ENCODE peak calls at places on chromosomes 2 and 18, in five cellular contexts. W is NB4; L is hepatic stellate cell; R is stimulated activated CD8-positive, alpha-beta memory T cell treated with anti-CD3 and anti-CD28 coated beads, Interleukin-15, amount 100 ng/mL, for 1 hour; X is A172. T is an unnamed sample.

GRCh38 chr18:21550510-21550970 is 50.0 kb downstream of the ESCO1 start:
- DNase-seq in W (no peak), L (no peak), R (no peak), X (no peak), T (no peak)

GRCh38 chr2:127007652-127008051 is 99.3 kb downstream of the BIN1 start:
- DNase-seq in W (no peak), L (peak; percentile 58), R (no peak), X (peak; percentile 46), T (peak; percentile 2)

GRCh38 chr2:73987109-73987947 is 2.6 kb downstream of the TET3 start:
- DNase-seq in W (peak; percentile 67), L (no peak), R (no peak), X (no peak), T (no peak)

GRCh38 chr2:70767699-70768584 is at the start of gene ADD2:
- DNase-seq in W (peak; percentile 81), L (peak; percentile 23), R (peak; percentile 8), X (peak; percentile 51), T (no peak)

GRCh38 chr2:19456695-19457094 is 98.3 kb upstream of the OSR1 start:
- DNase-seq in W (no peak), L (no peak), R (no peak), X (no peak), T (no peak)

GRCh38 chr2:3278521-3279218 is 98.9 kb downstream of the EIPR1 start:
- DNase-seq in W (no peak), L (no peak), R (no peak), X (no peak), T (no peak)

GRCh38 chr18:41881285-41881684 is 73.7 kb upstream of the PIK3C3 start:
- DNase-seq in W (no peak), L (peak; percentile 12), R (no peak), X (peak; percentile 86), T (no peak)

GRCh38 chr18:21289843-21290242 is 47.8 kb downstream of the GREB1L start:
- DNase-seq in W (no peak), L (no peak), R (no peak), X (no peak), T (no peak)

GRCh38 chr2:69083126-69083733 is 70.3 kb downstream of the ANTXR1 start:
- DNase-seq in W (peak; percentile 23), L (no peak), R (no peak), X (peak; percentile 31), T (no peak)

GRCh38 chr18:79006106-79006795 is 26.6 kb downstream of the SALL3 start:
- DNase-seq in W (no peak), L (no peak), R (no peak), X (no peak), T (no peak)